ENCODE peak calls at places on chromosomes 16 and 17, in eight cellular contexts. U is GM23248, L is neural progenitor cell, T is tibial artery, C is body of pancreas, J is OCI-LY7, H is upper lobe of right lung, N is pancreas. W is an unnamed sample. For H3K36me3, the result is how much of the 10 kb centered on the place peaks cover.

GRCh38 chr16:11510178-11510973 is 76.3 kb downstream of the LITAF start:
- DNase-seq in T (no peak), J (no peak), N (no peak), H (no peak), L (no peak), C (no peak), U (no peak), W (no peak)

GRCh38 chr16:73298562-73298961 is 250.6 kb upstream of the ZFHX3 start:
- DNase-seq in U (peak), T (no peak), H (no peak), J (no peak), N (no peak), L (peak), C (no peak), W (no peak)

GRCh38 chr16:84782841-84783240 is 36.9 kb upstream of the CRISPLD2 start:
- DNase-seq in L (no peak), U (peak), T (no peak), H (no peak), C (no peak), J (no peak), N (no peak), W (no peak)

GRCh38 chr17:68047153-68047846 is 11.8 kb downstream of the KPNA2 start:
- DNase-seq in N (no peak), L (no peak), C (no peak), T (no peak), J (no peak), U (no peak), H (no peak), W (no peak)

GRCh38 chr16:66693088-66693487 is 3.5 kb downstream of the CMTM4 start:
- DNase-seq in N (no peak), H (peak), T (no peak), J (no peak), C (no peak), U (no peak), L (no peak), W (no peak)

GRCh38 chr17:4509402-4509801 is 10.7 kb downstream of the SPNS2 start:
- DNase-seq in J (peak), T (peak), N (peak), U (no peak), C (peak), H (peak), L (no peak), W (no peak)

GRCh38 chr17:8935194-8935593 is 30.3 kb downstream of the PIK3R5 start:
- DNase-seq in J (no peak), T (no peak), H (peak), C (no peak), N (no peak), L (no peak), U (peak), W (no peak)

GRCh38 chr16:4365014-4365406 is 6.6 kb upstream of the VASN start:
- DNase-seq in U (no peak), L (no peak), C (no peak), J (no peak), N (no peak), T (no peak), H (no peak), W (no peak)

GRCh38 chr16:11474617-11475291 is 112.0 kb downstream of the LITAF start:
- DNase-seq in U (no peak), C (peak), H (peak), J (no peak), T (peak), L (peak), N (no peak), W (no peak)

GRCh38 chr17:38578229-38578628 is 27.5 kb downstream of the SRCIN1 start:
- DNase-seq in L (peak), J (no peak), C (no peak), T (no peak), U (no peak), N (no peak), H (no peak), W (no peak)

GRCh38 chr16:22161999-22162657 is at the start of gene SDR42E2:
- DNase-seq in H (peak), N (peak), U (no peak), T (no peak), J (no peak), L (peak), C (peak), W (no peak)

GRCh38 chr17:30969989-30970680 is 704 bp upstream of the RNF135 start:
- DNase-seq in T (peak), U (peak), C (peak), L (peak), H (no peak), N (peak), J (no peak), W (peak)

GRCh38 chr17:35001549-35001948 is 21.2 kb downstream of the LIG3 start:
- DNase-seq in N (no peak), H (no peak), L (no peak), T (no peak), C (no peak), J (no peak), U (peak), W (no peak)

GRCh38 chr16:67177743-67178699 is 5.7 kb downstream of the MATCAP1 start:
- DNase-seq in H (peak), U (peak), T (peak), J (peak), C (peak), N (peak), L (peak), W (no peak)

GRCh38 chr16:10123141-10123540 is 59.1 kb downstream of the GRIN2A start:
- DNase-seq in U (no peak), L (no peak), J (no peak), N (no peak), H (no peak), T (no peak), C (no peak), W (no peak)

GRCh38 chr17:7644768-7645167 is 6.0 kb upstream of the ATP1B2 start:
- DNase-seq in J (no peak), L (no peak), C (no peak), T (no peak), N (no peak), H (no peak), U (no peak), W (no peak)

GRCh38 chr17:73201215-73202069 is 8.6 kb downstream of the COG1 start:
- DNase-seq in H (no peak), J (no peak), L (no peak), T (peak), C (peak), N (peak), U (no peak), W (no peak)

GRCh38 chr17:45312477-45313418 is 4.1 kb downstream of the MAP3K14 start:
- DNase-seq in T (no peak), C (no peak), L (no peak), N (no peak), U (peak), H (no peak), J (no peak), W (no peak)

GRCh38 chr16:53958481-53958880 is 254.5 kb downstream of the FTO start:
- DNase-seq in J (no peak), N (no peak), C (no peak), L (no peak), U (no peak), H (no peak), T (no peak), W (no peak)

GRCh38 chr17:77349976-77350830 is 209.4 kb downstream of the SEC14L1 start:
- DNase-seq in N (peak), L (no peak), J (no peak), T (no peak), U (peak), C (no peak), H (peak), W (peak)

GRCh38 chr16:6023449-6023848 is 925.9 kb upstream of the EEF2KMT start:
- DNase-seq in U (no peak), H (no peak), N (no peak), J (no peak), T (no peak), C (no peak), L (no peak), W (no peak)

GRCh38 chr17:49618112-49618611 is 42.5 kb downstream of the NXPH3 start:
- DNase-seq in N (no peak), J (no peak), U (peak), L (no peak), T (no peak), C (no peak), H (no peak), W (no peak)

GRCh38 chr16:12171706-12172105 is 195.2 kb downstream of the SNX29 start:
- DNase-seq in L (no peak), N (no peak), H (no peak), T (no peak), J (no peak), C (no peak), U (no peak), W (no peak)

GRCh38 chr17:72134560-72135399 is 14.0 kb downstream of the SOX9 start:
- DNase-seq in N (no peak), H (no peak), L (no peak), J (no peak), T (no peak), C (no peak), U (peak), W (no peak)

GRCh38 chr16:10940501-10941079 is 1.7 kb downstream of the DEXI start:
- DNase-seq in H (peak), U (peak), C (peak), J (peak), N (no peak), L (no peak), T (no peak), W (no peak)

GRCh38 chr16:31513126-31513525 is 4.9 kb upstream of the RUSF1 start:
- DNase-seq in L (no peak), N (no peak), U (peak), H (no peak), T (no peak), J (no peak), C (no peak), W (no peak)

GRCh38 chr17:17295141-17295540 is 8.0 kb upstream of the NT5M start:
- DNase-seq in J (no peak), H (no peak), T (peak), N (no peak), C (no peak), L (no peak), U (no peak), W (no peak)

GRCh38 chr16:25198021-25198420 is 18.7 kb upstream of the AQP8 start:
- DNase-seq in J (no peak), L (no peak), U (peak), T (no peak), N (no peak), C (no peak), H (no peak), W (no peak)

GRCh38 chr16:22634913-22635312 is 124.2 kb downstream of the NPIPB5 start:
- DNase-seq in L (no peak), U (no peak), T (no peak), N (no peak), J (no peak), H (no peak), C (no peak), W (no peak)

GRCh38 chr17:17004251-17004996 is 32.5 kb upstream of the TNFRSF13B start:
- DNase-seq in J (no peak), N (no peak), U (no peak), L (no peak), C (no peak), H (peak), T (peak), W (no peak)

GRCh38 chr16:273547-274421 is 2.0 kb downstream of the RGS11 start:
- DNase-seq in T (no peak), J (no peak), C (peak), U (no peak), N (peak), L (no peak), H (peak), W (no peak)

GRCh38 chr17:42337442-42337841 is 49.1 kb downstream of the STAT5A start:
- DNase-seq in T (no peak), L (no peak), J (no peak), H (no peak), U (peak), N (no peak), C (no peak), W (no peak)

GRCh38 chr16:67390816-67391423 is 2.4 kb downstream of the TPPP3 start:
- DNase-seq in T (peak), J (no peak), C (no peak), L (no peak), U (no peak), H (peak), N (no peak), W (no peak)

GRCh38 chr17:17913695-17914332 is 58.4 kb downstream of the TOM1L2 start:
- DNase-seq in T (peak), J (peak), L (peak), U (peak), H (peak), N (peak), C (peak), W (peak)

GRCh38 chr17:56699186-56699895 is 105.8 kb downstream of the NOG start:
- DNase-seq in U (peak), C (peak), L (peak), T (peak), J (no peak), H (peak), N (peak), W (peak)

GRCh38 chr16:85402910-85403692 is 210.0 kb upstream of the GSE1 start:
- DNase-seq in U (no peak), T (peak), L (no peak), N (peak), J (no peak), C (peak), H (peak), W (no peak)

GRCh38 chr17:19539040-19539399 is 5.4 kb downstream of the SLC47A1 start:
- DNase-seq in N (no peak), T (no peak), J (no peak), U (no peak), H (no peak), L (no peak), C (no peak), W (no peak)

GRCh38 chr17:81246679-81247338 is 7.7 kb downstream of the NDUFAF8 start:
- DNase-seq in L (no peak), U (no peak), C (no peak), J (no peak), H (no peak), T (no peak), N (no peak), W (no peak)
- H3K36me3 ChIP-seq in L (under half), U (under half), C (under half), J (under half), H (under half), T (under half), N (under half), W (under half)

DNA sequence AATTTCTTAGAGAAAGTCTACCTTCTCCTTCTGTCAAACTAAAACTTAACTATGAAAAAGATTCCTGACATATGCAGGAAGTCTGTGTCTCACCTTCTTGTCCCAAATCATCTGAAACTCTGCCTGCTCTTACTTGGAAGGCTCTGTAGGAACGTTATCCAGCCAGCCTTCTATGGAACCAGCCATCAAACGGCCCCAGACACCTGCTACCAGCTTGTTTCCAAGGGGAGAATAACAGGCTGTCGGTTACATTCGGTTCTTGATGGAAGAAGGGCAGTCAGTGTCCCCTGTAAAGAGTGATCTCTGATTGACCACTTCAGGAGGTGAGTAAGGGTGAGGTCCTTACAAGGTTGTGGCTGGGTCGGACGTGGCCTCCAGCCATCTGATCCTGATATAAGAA is 1.7 kb downstream of the ADAMTS18 start:
- DNase-seq in L (no peak), N (no peak), U (no peak), J (no peak), H (no peak), T (no peak), C (no peak), W (no peak)
- H3K4me3 ChIP-seq in L (no peak), N (no peak), U (no peak), J (no peak), H (no peak), T (no peak), C (no peak), W (no peak)

DNA sequence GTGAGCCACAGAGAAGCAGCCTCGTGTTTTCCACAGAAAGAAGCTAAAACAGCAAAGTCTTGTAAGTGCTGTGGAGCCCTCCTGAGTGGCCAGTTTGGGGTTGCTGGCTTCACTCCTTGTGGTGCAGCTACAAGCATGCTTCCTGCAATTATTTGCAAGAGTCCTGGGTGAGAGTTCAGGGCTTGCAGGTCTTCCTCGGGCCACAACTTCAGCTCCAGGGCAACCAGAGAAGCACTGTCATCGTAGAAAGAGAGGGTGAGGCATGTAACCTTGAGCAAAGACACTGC is 37.9 kb downstream of the SHISA6 start:
- DNase-seq in T (no peak), H (no peak), C (no peak), L (no peak), J (no peak), N (no peak), U (no peak), W (no peak)
- H3K36me3 ChIP-seq in T (under half), H (under half), C (under half), L (under half), J (under half), N (under half), U (under half), W (under half)

GRCh38 chr17:1004769-1005295 is 7.9 kb downstream of the TIMM22 start:
- DNase-seq in C (no peak), N (no peak), H (no peak), T (no peak), J (no peak), U (no peak), L (no peak), W (no peak)
- H3K4me3 ChIP-seq in C (no peak), N (no peak), H (no peak), T (no peak), J (no peak), U (no peak), L (no peak), W (no peak)

W was measured in right atrium auricular region.